ENCODE peak calls at places on chromosome 1, in four cellular contexts. One of them, this sample, is unnamed.

GRCh38 chr1:168386949-168387586 is 106.4 kb downstream of the TBX19 start:
- DNase-seq in Peyer's patch: no peak
- DNase-seq in GM12864: no peak
- DNase-seq in retina: peak; percentile 52
- DNase-seq in this sample: peak; percentile 87

GRCh38 chr1:4476394-4476793 is 178.0 kb upstream of the AJAP1 start:
- DNase-seq in GM12864: no peak
- DNase-seq in Peyer's patch: no peak
- DNase-seq in retina: no peak
- DNase-seq in this sample: no peak

GRCh38 chr1:236141447-236142357 is 637 bp upstream of the GPR137B start:
- DNase-seq in Peyer's patch: peak; percentile 66
- DNase-seq in retina: peak; percentile 87
- DNase-seq in GM12864: no peak
- DNase-seq in this sample: peak; percentile 52

GRCh38 chr1:236348071-236348470 is 46.0 kb upstream of the EDARADD start:
- DNase-seq in Peyer's patch: no peak
- DNase-seq in GM12864: no peak
- DNase-seq in retina: no peak
- DNase-seq in this sample: no peak

GRCh38 chr1:62508187-62508758 is 71.4 kb downstream of the USP1 start:
- DNase-seq in retina: no peak
- DNase-seq in GM12864: peak; percentile 22
- DNase-seq in Peyer's patch: no peak
- DNase-seq in this sample: peak; percentile 20

GRCh38 chr1:168801032-168801745 is 72.2 kb upstream of the DPT start:
- DNase-seq in GM12864: no peak
- DNase-seq in Peyer's patch: no peak
- DNase-seq in retina: no peak
- DNase-seq in this sample: no peak

GRCh38 chr1:193325771-193326170 is 139.4 kb upstream of the B3GALT2 start:
- DNase-seq in Peyer's patch: no peak
- DNase-seq in retina: no peak
- DNase-seq in GM12864: no peak
- DNase-seq in this sample: no peak

GRCh38 chr1:162822391-162823200 is 32.1 kb downstream of the HSD17B7 start:
- DNase-seq in Peyer's patch: peak; percentile 49
- DNase-seq in retina: peak; percentile 62
- DNase-seq in GM12864: no peak
- DNase-seq in this sample: no peak

GRCh38 chr1:113654883-113655282 is 104.4 kb downstream of the PHTF1 start:
- DNase-seq in Peyer's patch: no peak
- DNase-seq in GM12864: no peak
- DNase-seq in retina: peak; percentile 54
- DNase-seq in this sample: peak; percentile 56

GRCh38 chr1:93079685-93080141 is 630 bp downstream of the MTF2 start:
- DNase-seq in Peyer's patch: no peak
- DNase-seq in retina: peak; percentile 36
- DNase-seq in GM12864: no peak
- DNase-seq in this sample: peak; percentile 46

GRCh38 chr1:230701434-230701833 is 12.5 kb downstream of the AGT start:
- DNase-seq in GM12864: no peak
- DNase-seq in Peyer's patch: no peak
- DNase-seq in retina: no peak
- DNase-seq in this sample: peak; percentile 53

GRCh38 chr1:178284059-178284458 is 190.2 kb downstream of the RASAL2 start:
- DNase-seq in GM12864: no peak
- DNase-seq in Peyer's patch: no peak
- DNase-seq in retina: no peak
- DNase-seq in this sample: no peak

GRCh38 chr1:107750364-107750959 is 214.5 kb downstream of the VAV3 start:
- DNase-seq in Peyer's patch: peak; percentile 58
- DNase-seq in GM12864: peak; percentile 18
- DNase-seq in retina: peak; percentile 68
- DNase-seq in this sample: peak; percentile 28

GRCh38 chr1:159289059-159289458 is 13.1 kb upstream of the FCER1A start:
- DNase-seq in GM12864: no peak
- DNase-seq in retina: no peak
- DNase-seq in Peyer's patch: no peak
- DNase-seq in this sample: no peak

GRCh38 chr1:15678578-15678977 is 5.5 kb upstream of the PLEKHM2 start:
- DNase-seq in GM12864: peak; percentile 67
- DNase-seq in Peyer's patch: no peak
- DNase-seq in retina: no peak
- DNase-seq in this sample: no peak

GRCh38 chr1:59229138-59229537 is 67.8 kb upstream of the FGGY start:
- DNase-seq in Peyer's patch: no peak
- DNase-seq in GM12864: no peak
- DNase-seq in retina: no peak
- DNase-seq in this sample: no peak

GRCh38 chr1:110948038-110948810 is 15.5 kb downstream of the LRIF1 start:
- DNase-seq in Peyer's patch: no peak
- DNase-seq in retina: no peak
- DNase-seq in GM12864: no peak
- DNase-seq in this sample: no peak

GRCh38 chr1:16145030-16145987 is 10.6 kb downstream of the EPHA2 start:
- DNase-seq in retina: peak; percentile 72
- DNase-seq in Peyer's patch: peak; percentile 81
- DNase-seq in GM12864: no peak
- DNase-seq in this sample: no peak

GRCh38 chr1:171251741-171252300 is 3.5 kb downstream of the FMO1 start:
- DNase-seq in GM12864: no peak
- DNase-seq in retina: peak; percentile 70
- DNase-seq in Peyer's patch: peak; percentile 59
- DNase-seq in this sample: no peak

GRCh38 chr1:205582471-205583291 is 49.1 kb downstream of the ELK4 start:
- DNase-seq in retina: no peak
- DNase-seq in GM12864: no peak
- DNase-seq in Peyer's patch: no peak
- DNase-seq in this sample: no peak

GRCh38 chr1:97097404-97097925 is 375.9 kb downstream of the PTBP2 start:
- DNase-seq in GM12864: no peak
- DNase-seq in retina: no peak
- DNase-seq in Peyer's patch: no peak
- DNase-seq in this sample: no peak

GRCh38 chr1:44251486-44251885 is 38.2 kb downstream of the DMAP1 start:
- DNase-seq in Peyer's patch: peak; percentile 45
- DNase-seq in retina: no peak
- DNase-seq in GM12864: no peak
- DNase-seq in this sample: no peak

GRCh38 chr1:89525169-89525855 is 683 bp downstream of the LRRC8B start:
- DNase-seq in GM12864: no peak
- DNase-seq in retina: peak; percentile 82
- DNase-seq in Peyer's patch: no peak
- DNase-seq in this sample: peak; percentile 58

GRCh38 chr1:58763214-58763613 is 20.6 kb downstream of the JUN start:
- DNase-seq in retina: no peak
- DNase-seq in Peyer's patch: no peak
- DNase-seq in GM12864: no peak
- DNase-seq in this sample: no peak

This sample was measured in putamen.